ENCODE peak calls at places on chromosomes 2 and 18, in seven cellular contexts. T is GM23248, Y is spleen, N is A549, A is kidney epithelial cell, F is bronchial epithelial cell, V is PC-9. W is an unnamed sample.

GRCh38 chr2:151802315-151802714 is 25.9 kb downstream of the ARL5A start:
- DNase-seq in T (no peak), Y (no peak), N (no peak), A (no peak), F (no peak), V (no peak), W (no peak)

GRCh38 chr2:121254748-121255147 is 30.3 kb downstream of the TFCP2L1 start:
- DNase-seq in T (no peak), Y (no peak), N (no peak), A (no peak), F (no peak), V (no peak), W (no peak)

GRCh38 chr2:215036314-215036713 is 102.1 kb downstream of the ABCA12 start:
- DNase-seq in T (no peak), Y (no peak), N (no peak), A (no peak), F (peak), V (no peak), W (no peak)

GRCh38 chr2:39275016-39275415 is 31.2 kb upstream of the CDKL4 start:
- DNase-seq in T (peak), Y (no peak), N (no peak), A (no peak), F (peak), V (peak), W (no peak)

GRCh38 chr2:99806758-99807157 is 316.9 kb upstream of the REV1 start:
- DNase-seq in T (peak), Y (no peak), N (peak), A (peak), F (peak), V (no peak), W (no peak)

GRCh38 chr2:218036371-218036770 is 32.7 kb upstream of the RUFY4 start:
- DNase-seq in T (peak), Y (no peak), N (no peak), A (no peak), F (no peak), V (no peak), W (no peak)

GRCh38 chr18:49949991-49950395 is 136.7 kb upstream of the ACAA2 start:
- DNase-seq in T (no peak), Y (no peak), N (no peak), A (no peak), F (no peak), V (no peak), W (no peak)

GRCh38 chr2:11829324-11829946 is 83.0 kb downstream of the LPIN1 start:
- DNase-seq in T (peak), Y (peak), N (peak), A (no peak), F (peak), V (peak), W (peak)

GRCh38 chr2:105125428-105125827 is 87.6 kb downstream of the MRPS9 start:
- DNase-seq in T (no peak), Y (peak), N (peak), A (no peak), F (no peak), V (no peak), W (no peak)

GRCh38 chr2:116319935-116320334 is 1494.6 kb upstream of the DDX18 start:
- DNase-seq in T (no peak), Y (no peak), N (no peak), A (no peak), F (no peak), V (no peak), W (no peak)

GRCh38 chr2:10847008-10847407 is 34.4 kb upstream of the PDIA6 start:
- DNase-seq in T (no peak), Y (no peak), N (no peak), A (no peak), F (no peak), V (no peak), W (no peak)

DNA sequence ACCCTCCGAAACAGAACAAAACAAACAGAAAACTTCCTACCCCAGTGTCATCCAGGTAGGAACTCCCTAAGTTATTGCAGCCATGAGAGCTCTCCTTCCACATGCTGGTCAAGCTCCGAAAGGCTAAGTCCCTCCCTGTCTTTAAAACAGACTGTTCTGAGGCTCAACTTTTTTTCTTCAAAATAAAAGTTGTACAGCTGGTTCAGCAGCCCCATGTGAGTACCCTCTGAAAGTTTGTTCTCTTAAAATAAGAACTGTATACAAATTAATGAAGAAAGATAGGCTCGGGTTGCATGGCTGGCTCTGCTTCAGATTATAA is at the start of gene PDE1A:
- DNase-seq in T (no peak), Y (no peak), N (no peak), A (no peak), F (no peak), V (no peak), W (no peak)
- H3K4me3 ChIP-seq in T (peak), Y (peak), N (no peak), A (no peak), F (no peak), V (no peak), W (peak)

GRCh38 chr2:236359426-236359825 is 95.2 kb upstream of the ASB18 start:
- DNase-seq in T (no peak), Y (peak), N (no peak), A (no peak), F (no peak), V (no peak), W (no peak)
- H3K4me3 ChIP-seq in T (no peak), Y (no peak), N (no peak), A (no peak), F (no peak), V (no peak), W (no peak)

DNA sequence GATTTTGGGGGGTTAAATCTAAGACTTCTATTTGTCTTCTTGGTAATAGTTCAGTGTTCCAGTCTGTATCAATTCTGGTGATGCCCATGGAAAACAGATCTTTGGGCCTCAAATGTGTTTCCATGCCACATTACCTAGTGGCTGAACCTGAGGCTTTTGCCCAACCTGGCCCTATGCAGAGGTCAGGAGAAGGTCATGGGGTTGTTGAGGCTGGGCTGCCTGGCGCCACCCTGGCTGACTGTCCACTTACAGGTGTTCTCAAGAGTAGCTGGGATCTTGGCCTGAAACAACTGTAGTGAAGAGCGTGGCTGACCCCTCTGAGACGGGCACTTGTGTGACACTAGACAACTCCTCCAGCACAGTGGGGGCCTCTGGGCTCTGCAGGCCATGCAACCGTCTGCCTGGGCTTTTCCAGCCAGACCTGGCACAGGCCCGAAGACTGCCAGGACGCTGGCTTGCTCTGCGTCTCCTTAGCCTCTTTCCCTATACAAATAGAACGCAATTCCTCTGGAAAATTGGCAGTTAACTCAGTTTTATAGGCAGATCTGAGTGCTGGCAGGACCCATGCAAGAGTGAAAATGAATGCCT is 127.8 kb downstream of the TRIM43 start:
- DNase-seq in T (no peak), Y (no peak), N (no peak), A (no peak), F (no peak), V (no peak), W (no peak)
- H3K4me3 ChIP-seq in T (no peak), Y (no peak), N (no peak), A (no peak), F (no peak), V (no peak), W (no peak)

GRCh38 chr18:13465476-13465875 is 246.9 kb downstream of the LDLRAD4 start:
- DNase-seq in T (no peak), Y (no peak), N (no peak), A (no peak), F (no peak), V (no peak), W (no peak)

GRCh38 chr18:13462686-13463085 is 244.1 kb downstream of the LDLRAD4 start:
- DNase-seq in T (no peak), Y (no peak), N (no peak), A (no peak), F (no peak), V (no peak), W (no peak)

GRCh38 chr18:13464432-13465125 is 246.0 kb downstream of the LDLRAD4 start:
- DNase-seq in T (no peak), Y (peak), N (no peak), A (no peak), F (no peak), V (no peak), W (peak)

GRCh38 chr18:13463526-13463925 is 245.0 kb downstream of the LDLRAD4 start:
- DNase-seq in T (no peak), Y (no peak), N (no peak), A (no peak), F (no peak), V (no peak), W (no peak)

DNA sequence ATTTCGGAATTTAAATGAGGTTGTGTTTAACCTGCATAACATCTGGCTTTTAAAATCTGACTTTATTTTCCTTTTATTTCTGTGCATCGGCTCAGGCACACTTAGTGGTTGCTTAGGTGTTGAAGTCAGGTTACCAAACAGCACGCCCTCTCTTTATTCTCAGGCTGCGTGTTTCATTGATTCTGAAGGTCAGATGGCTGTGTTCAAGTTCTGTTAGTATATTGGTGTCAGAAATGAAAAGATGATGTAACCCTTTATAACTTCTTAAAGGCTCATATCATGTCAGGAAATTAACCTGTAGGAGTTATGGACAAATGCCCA is 246.5 kb downstream of the LDLRAD4 start:
- DNase-seq in T (no peak), Y (no peak), N (no peak), A (no peak), F (no peak), V (no peak), W (no peak)
- H3K4me3 ChIP-seq in T (no peak), Y (peak), N (no peak), A (no peak), F (no peak), V (no peak), W (peak)

GRCh38 chr2:219247678-219248642 is 2.7 kb downstream of the STK16 start:
- DNase-seq in T (no peak), Y (peak), N (peak), A (no peak), F (no peak), V (no peak), W (no peak)
- H3K4me3 ChIP-seq in T (no peak), Y (peak), N (peak), A (no peak), F (no peak), V (peak), W (no peak)

GRCh38 chr2:126893606-126894005 is 5.1 kb upstream of the TEX51 start:
- DNase-seq in T (no peak), Y (no peak), N (no peak), A (no peak), F (no peak), V (no peak), W (no peak)

GRCh38 chr2:126894585-126895182 is 4.0 kb upstream of the TEX51 start:
- DNase-seq in T (no peak), Y (peak), N (no peak), A (no peak), F (no peak), V (no peak), W (no peak)

GRCh38 chr2:126894082-126894481 is 4.6 kb upstream of the TEX51 start:
- DNase-seq in T (no peak), Y (peak), N (no peak), A (no peak), F (no peak), V (no peak), W (no peak)

GRCh38 chr2:126891681-126892500 is 6.8 kb upstream of the TEX51 start:
- DNase-seq in T (no peak), Y (peak), N (no peak), A (no peak), F (no peak), V (no peak), W (no peak)

DNA sequence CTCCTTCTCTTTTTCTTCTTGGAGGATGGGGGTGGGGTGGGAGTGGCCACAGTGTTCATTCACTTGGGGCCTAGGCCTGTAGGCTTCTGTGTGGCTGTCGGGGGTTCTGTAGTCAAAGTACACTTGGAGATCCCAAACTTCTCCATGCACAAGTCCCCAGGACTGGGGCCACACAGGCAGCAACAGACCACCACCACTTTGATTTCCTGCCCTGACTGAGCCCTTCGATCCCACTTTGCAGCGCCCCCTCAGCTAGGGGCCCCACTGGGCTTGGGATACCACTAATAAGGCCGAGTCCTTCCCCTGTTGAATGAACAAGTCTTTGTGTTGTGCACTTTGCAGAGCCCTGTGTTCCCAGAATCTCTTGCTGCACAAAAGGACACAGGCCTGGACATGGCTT is 5.5 kb upstream of the TEX51 start:
- DNase-seq in T (no peak), Y (peak), N (no peak), A (no peak), F (no peak), V (no peak), W (no peak)
- H3K4me3 ChIP-seq in T (no peak), Y (no peak), N (no peak), A (no peak), F (no peak), V (no peak), W (no peak)

GRCh38 chr2:1709335-1709605 is 35.0 kb downstream of the PXDN start:
- DNase-seq in T (no peak), Y (no peak), N (no peak), A (no peak), F (no peak), V (no peak), W (no peak)

GRCh38 chr2:1708476-1709334 is 35.6 kb downstream of the PXDN start:
- DNase-seq in T (no peak), Y (no peak), N (no peak), A (no peak), F (peak), V (no peak), W (no peak)

GRCh38 chr2:1705557-1706076 is 38.7 kb downstream of the PXDN start:
- DNase-seq in T (no peak), Y (no peak), N (no peak), A (no peak), F (no peak), V (no peak), W (no peak)

GRCh38 chr2:1709970-1710560 is 34.2 kb downstream of the PXDN start:
- DNase-seq in T (no peak), Y (no peak), N (no peak), A (no peak), F (no peak), V (no peak), W (no peak)

GRCh38 chr2:1707771-1708351 is 36.5 kb downstream of the PXDN start:
- DNase-seq in T (peak), Y (no peak), N (no peak), A (no peak), F (peak), V (peak), W (peak)
- H3K4me3 ChIP-seq in T (peak), Y (no peak), N (no peak), A (no peak), F (no peak), V (no peak), W (peak)

GRCh38 chr2:189584662-189585061 is 4.1 kb upstream of the SLC40A1 start:
- DNase-seq in T (no peak), Y (no peak), N (no peak), A (no peak), F (no peak), V (no peak), W (no peak)

GRCh38 chr2:189582140-189582825 is 1.7 kb upstream of the SLC40A1 start:
- DNase-seq in T (no peak), Y (no peak), N (no peak), A (no peak), F (no peak), V (no peak), W (no peak)

GRCh38 chr2:189587771-189588170 is 7.2 kb upstream of the SLC40A1 start:
- DNase-seq in T (no peak), Y (no peak), N (no peak), A (no peak), F (no peak), V (no peak), W (no peak)

GRCh38 chr2:189581354-189582139 is 961 bp upstream of the SLC40A1 start:
- DNase-seq in T (no peak), Y (peak), N (no peak), A (no peak), F (no peak), V (peak), W (no peak)

GRCh38 chr2:189585357-189585756 is 4.8 kb upstream of the SLC40A1 start:
- DNase-seq in T (no peak), Y (no peak), N (no peak), A (no peak), F (peak), V (no peak), W (no peak)
- H3K4me3 ChIP-seq in T (no peak), Y (no peak), N (no peak), A (no peak), F (no peak), V (no peak), W (no peak)

W was measured in SK-N-MC.